ENCODE peak calls at places on chromosomes 16 and 17, in ten cellular contexts. V is prostate gland; U is breast epithelium; R is fibroblast of lung; Y is A549; I is lung; A is endodermal cell; N is kidney; K is CD8-positive, alpha-beta T cell; T is adrenal gland. F is an unnamed sample.

GRCh38 chr17:38602453-38602852 is 3.3 kb downstream of the SRCIN1 start:
- DNase-seq in V (no peak), U (no peak), R (no peak), Y (no peak), I (no peak), A (peak; percentile 64), N (peak; percentile 29), K (no peak), T (no peak), F (no peak)

GRCh38 chr17:1029912-1030656 is 33.2 kb downstream of the TIMM22 start:
- DNase-seq in V (no peak), U (no peak), R (no peak), Y (no peak), I (no peak), A (no peak), N (no peak), K (no peak), T (no peak), F (no peak)

GRCh38 chr17:64358261-64358788 is 32.3 kb downstream of the PECAM1 start:
- DNase-seq in V (no peak), U (no peak), R (peak; percentile 33), Y (no peak), I (no peak), A (no peak), N (no peak), K (no peak), T (no peak), F (no peak)

GRCh38 chr16:66874079-66874775 is 6.1 kb upstream of the PDP2 start:
- DNase-seq in V (no peak), U (no peak), R (peak; percentile 64), Y (no peak), I (no peak), A (no peak), N (peak; percentile 29), K (no peak), T (no peak), F (no peak)

GRCh38 chr17:38871247-38871991 is 1.6 kb downstream of the LASP1 start:
- DNase-seq in V (peak; percentile 21), U (peak; percentile 54), R (peak; percentile 83), Y (peak; percentile 92), I (peak; percentile 80), A (peak; percentile 91), N (no peak), K (peak; percentile 80), T (peak; percentile 91), F (peak; percentile 94)

GRCh38 chr16:3180445-3180878 is 7.5 kb upstream of the OR1F1 start:
- DNase-seq in V (no peak), U (no peak), R (no peak), Y (no peak), I (no peak), A (peak; percentile 89), N (no peak), K (no peak), T (no peak), F (no peak)

GRCh38 chr17:40340880-40341807 is 23.4 kb downstream of the GJD3 start:
- DNase-seq in V (peak; percentile 87), U (peak; percentile 91), R (peak; percentile 62), Y (peak; percentile 92), I (peak; percentile 91), A (peak; percentile 98), N (peak; percentile 97), K (peak; percentile 88), T (peak; percentile 95), F (peak; percentile 86)

GRCh38 chr16:64391009-64391663 is 730.7 kb downstream of the CDH11 start:
- DNase-seq in V (no peak), U (no peak), R (peak; percentile 46), Y (no peak), I (no peak), A (no peak), N (no peak), K (no peak), T (no peak), F (no peak)

GRCh38 chr17:76527430-76528111 is 9.9 kb downstream of the CYGB start:
- DNase-seq in V (no peak), U (no peak), R (peak; percentile 89), Y (no peak), I (peak; percentile 57), A (peak; percentile 94), N (peak; percentile 89), K (peak; percentile 67), T (no peak), F (no peak)
- H3K4me3 ChIP-seq in V (no peak overlapping the region), U (no peak overlapping the region), R (no peak overlapping the region), Y (no peak overlapping the region), I (no peak overlapping the region), A (no peak overlapping the region), N (no peak overlapping the region), K (peak overlapping the region; percentile 60), T (no peak overlapping the region), F (no peak overlapping the region)

GRCh38 chr16:74698220-74698619 is 2.4 kb downstream of the MLKL start:
- DNase-seq in V (no peak), U (no peak), R (no peak), Y (no peak), I (no peak), A (no peak), N (no peak), K (no peak), T (no peak), F (no peak)

GRCh38 chr16:74699666-74700065 is 996 bp downstream of the MLKL start:
- DNase-seq in V (no peak), U (no peak), R (no peak), Y (no peak), I (no peak), A (no peak), N (no peak), K (no peak), T (no peak), F (no peak)

GRCh38 chr16:74695450-74696422 is 4.9 kb downstream of the MLKL start:
- DNase-seq in V (peak; percentile 69), U (peak; percentile 79), R (peak; percentile 95), Y (peak; percentile 98), I (peak; percentile 91), A (peak; percentile 90), N (peak; percentile 83), K (peak; percentile 57), T (peak; percentile 89), F (peak; percentile 81)

DNA sequence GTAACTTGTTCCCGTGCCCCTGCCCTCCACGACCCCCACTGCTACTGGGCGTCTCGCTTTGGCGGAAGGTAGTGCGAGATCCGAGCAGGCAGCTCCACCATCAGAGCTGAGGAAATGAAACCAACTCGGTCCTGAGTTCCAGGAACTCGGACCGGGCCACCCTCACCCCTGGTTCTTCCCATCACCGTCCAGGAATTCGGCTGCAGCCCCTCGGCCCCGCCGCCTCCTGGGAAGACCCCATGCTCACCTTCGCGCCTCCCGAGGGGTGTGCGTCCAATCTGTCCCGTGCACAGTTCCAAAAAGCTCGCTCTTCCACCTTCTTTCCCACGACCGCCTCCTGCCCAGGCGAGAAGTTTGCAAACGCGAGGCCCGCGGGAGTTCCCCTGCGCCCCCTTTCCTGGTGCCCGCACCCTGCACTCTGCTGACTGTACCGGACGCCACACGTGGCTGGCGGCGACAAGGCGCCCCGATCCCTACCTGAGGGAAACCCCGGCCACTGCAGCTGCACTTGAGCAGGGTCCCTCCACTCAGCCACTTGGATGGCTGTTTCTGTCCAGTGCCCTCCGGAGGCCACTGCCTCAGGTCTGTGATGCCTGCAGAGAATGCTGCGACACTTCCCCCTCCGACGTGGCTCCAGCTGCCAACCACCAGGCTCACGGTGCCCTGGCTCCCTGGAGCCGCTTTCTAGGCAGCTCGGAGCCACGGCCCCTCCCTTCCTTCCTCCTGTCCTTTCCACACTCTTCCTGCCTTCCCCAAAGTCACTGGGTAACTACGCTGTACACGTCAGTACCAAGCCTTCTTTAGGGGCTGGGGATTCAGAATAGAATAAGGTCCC is at the start of gene MLKL:
- DNase-seq in V (peak; percentile 29), U (no peak), R (peak; percentile 43), Y (peak; percentile 72), I (peak; percentile 72), A (peak; percentile 77), N (peak; percentile 87), K (peak; percentile 64), T (peak; percentile 74), F (peak; percentile 68)
- TF ChIP-seq CTCF in V (no peak), U (no peak), R (no peak), Y (no peak), I (no peak), A (peak; percentile 43), N (no peak), K (no peak), T (no peak), F (peak; percentile 22)

GRCh38 chr17:76696763-76697701 is 13.7 kb downstream of the MXRA7 start:
- DNase-seq in V (no peak), U (no peak), R (no peak), Y (no peak), I (no peak), A (peak; percentile 49), N (peak; percentile 74), K (no peak), T (peak; percentile 92), F (no peak)
- H3K27ac ChIP-seq in V (peak overlapping the region; percentile 48), U (peak overlapping the region; percentile 29), R (no peak overlapping the region), Y (no peak overlapping the region), I (peak overlapping the region; percentile 78), A (peak overlapping the region; percentile 61), N (peak overlapping the region; percentile 32), K (no peak overlapping the region), T (peak overlapping the region; percentile 99), F (peak overlapping the region; percentile 18)

GRCh38 chr17:74682028-74682427 is 30.7 kb downstream of the CD300LF start:
- DNase-seq in V (no peak), U (no peak), R (no peak), Y (no peak), I (no peak), A (no peak), N (no peak), K (no peak), T (no peak), F (no peak)

GRCh38 chr17:74678541-74678940 is 34.2 kb downstream of the CD300LF start:
- DNase-seq in V (no peak), U (no peak), R (no peak), Y (no peak), I (no peak), A (no peak), N (no peak), K (no peak), T (no peak), F (no peak)

GRCh38 chr17:74682442-74683190 is 30.1 kb downstream of the CD300LF start:
- DNase-seq in V (no peak), U (no peak), R (no peak), Y (no peak), I (no peak), A (no peak), N (no peak), K (no peak), T (no peak), F (no peak)

GRCh38 chr17:74680941-74681340 is 31.8 kb downstream of the CD300LF start:
- DNase-seq in V (no peak), U (no peak), R (no peak), Y (no peak), I (no peak), A (no peak), N (no peak), K (no peak), T (no peak), F (no peak)

DNA sequence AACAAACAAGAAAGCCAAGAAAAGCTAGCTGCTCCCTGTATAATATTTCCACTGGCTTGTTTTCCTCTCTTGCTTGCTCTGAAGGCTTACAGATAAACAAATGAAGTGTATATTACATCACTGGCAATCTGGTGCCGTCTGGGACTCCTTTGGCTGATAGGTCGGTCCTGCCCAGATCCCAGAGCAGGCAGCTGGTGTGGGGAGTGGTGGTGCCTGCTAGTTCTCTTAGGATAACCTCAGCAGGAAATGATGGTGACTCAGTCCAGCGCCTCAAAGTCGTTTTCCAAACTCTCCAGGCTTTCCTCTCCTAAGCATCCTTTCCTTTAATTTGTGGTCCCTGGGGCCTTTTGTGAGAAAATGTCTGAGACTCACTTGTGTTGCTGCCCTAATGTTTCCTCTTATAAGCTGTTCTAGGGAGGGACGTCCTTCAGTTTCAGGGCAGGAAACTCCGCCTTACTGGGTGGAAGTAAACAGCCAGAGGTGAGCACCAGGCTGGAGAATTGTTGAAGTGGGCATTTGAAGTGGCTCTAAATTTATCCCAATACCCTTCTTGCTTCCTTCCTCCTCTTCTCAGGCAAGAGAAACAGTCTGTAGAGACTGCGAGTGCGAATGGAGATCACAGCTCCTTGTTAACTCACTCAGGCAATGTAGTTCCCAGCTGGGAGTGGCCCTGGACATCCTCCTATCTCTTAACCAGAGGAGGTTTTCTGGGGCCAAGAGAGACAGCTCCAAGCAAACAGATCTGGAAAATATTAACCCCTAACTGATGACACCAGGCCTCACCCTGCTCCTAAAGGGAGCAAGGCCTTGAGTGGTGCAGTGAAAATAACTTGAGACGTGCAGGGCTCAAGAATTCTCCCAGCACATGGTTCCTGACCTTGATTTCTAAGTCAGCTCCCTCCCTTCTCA is 34.9 kb downstream of the CD300LF start:
- DNase-seq in V (no peak), U (no peak), R (peak; percentile 15), Y (peak; percentile 33), I (peak; percentile 30), A (peak; percentile 70), N (no peak), K (no peak), T (no peak), F (no peak)
- H3K4me3 ChIP-seq in V (no peak overlapping the region), U (no peak overlapping the region), R (no peak overlapping the region), Y (peak overlapping the region; percentile 5), I (no peak overlapping the region), A (no peak overlapping the region), N (no peak overlapping the region), K (no peak overlapping the region), T (no peak overlapping the region), F (no peak overlapping the region)

F was measured in body of pancreas.